ENCODE peak calls at places on chromosomes 1 and 21, in five cellular contexts. One of them, this sample, is unnamed.

GRCh38 chr1:119249283-119249682 is 108.8 kb upstream of the WARS2 start:
- DNase-seq in HT1080: no peak
- DNase-seq in nephron progenitor cell: no peak
- DNase-seq in fibroblast of mammary gland: no peak
- DNase-seq in activated T-cell treated with anti-CD3 and anti-CD28 coated beads for 24 hours: no peak
- DNase-seq in this sample: no peak

GRCh38 chr1:110011527-110012041 is 22.8 kb upstream of the STRIP1 start:
- DNase-seq in activated T-cell treated with anti-CD3 and anti-CD28 coated beads for 24 hours: no peak
- DNase-seq in HT1080: peak
- DNase-seq in fibroblast of mammary gland: peak
- DNase-seq in nephron progenitor cell: peak
- DNase-seq in this sample: peak

GRCh38 chr1:155135416-155136197 is at the start of gene SLC50A1:
- DNase-seq in nephron progenitor cell: peak
- DNase-seq in fibroblast of mammary gland: peak
- DNase-seq in activated T-cell treated with anti-CD3 and anti-CD28 coated beads for 24 hours: peak
- DNase-seq in HT1080: peak
- DNase-seq in this sample: peak

GRCh38 chr1:185317886-185318310 is 855 bp upstream of the IVNS1ABP start:
- DNase-seq in HT1080: no peak
- DNase-seq in fibroblast of mammary gland: no peak
- DNase-seq in nephron progenitor cell: no peak
- DNase-seq in activated T-cell treated with anti-CD3 and anti-CD28 coated beads for 24 hours: peak
- DNase-seq in this sample: no peak

GRCh38 chr1:228335406-228336307 is 71.0 kb downstream of the TRIM11 start:
- DNase-seq in nephron progenitor cell: peak
- DNase-seq in fibroblast of mammary gland: no peak
- DNase-seq in activated T-cell treated with anti-CD3 and anti-CD28 coated beads for 24 hours: no peak
- DNase-seq in HT1080: no peak
- DNase-seq in this sample: no peak

GRCh38 chr1:76942549-76942948 is 75.3 kb downstream of the ST6GALNAC5 start:
- DNase-seq in activated T-cell treated with anti-CD3 and anti-CD28 coated beads for 24 hours: no peak
- DNase-seq in nephron progenitor cell: no peak
- DNase-seq in fibroblast of mammary gland: peak
- DNase-seq in HT1080: peak
- DNase-seq in this sample: peak

GRCh38 chr1:66478116-66478515 is 55.8 kb upstream of the SGIP1 start:
- DNase-seq in nephron progenitor cell: no peak
- DNase-seq in activated T-cell treated with anti-CD3 and anti-CD28 coated beads for 24 hours: no peak
- DNase-seq in fibroblast of mammary gland: peak
- DNase-seq in HT1080: peak
- DNase-seq in this sample: no peak

GRCh38 chr1:41882496-41882895 is 36.2 kb downstream of the HIVEP3 start:
- DNase-seq in HT1080: no peak
- DNase-seq in activated T-cell treated with anti-CD3 and anti-CD28 coated beads for 24 hours: no peak
- DNase-seq in fibroblast of mammary gland: no peak
- DNase-seq in nephron progenitor cell: no peak
- DNase-seq in this sample: no peak

GRCh38 chr1:209552406-209553264 is 30.9 kb upstream of the CAMK1G start:
- DNase-seq in nephron progenitor cell: no peak
- DNase-seq in activated T-cell treated with anti-CD3 and anti-CD28 coated beads for 24 hours: no peak
- DNase-seq in HT1080: no peak
- DNase-seq in fibroblast of mammary gland: peak
- DNase-seq in this sample: no peak

GRCh38 chr1:2446394-2446793 is 29.7 kb upstream of the PLCH2 start:
- DNase-seq in HT1080: no peak
- DNase-seq in nephron progenitor cell: no peak
- DNase-seq in activated T-cell treated with anti-CD3 and anti-CD28 coated beads for 24 hours: no peak
- DNase-seq in fibroblast of mammary gland: no peak
- DNase-seq in this sample: no peak

GRCh38 chr1:193014354-193014753 is 44.8 kb downstream of the UCHL5 start:
- DNase-seq in nephron progenitor cell: no peak
- DNase-seq in activated T-cell treated with anti-CD3 and anti-CD28 coated beads for 24 hours: no peak
- DNase-seq in HT1080: no peak
- DNase-seq in fibroblast of mammary gland: peak
- DNase-seq in this sample: no peak

GRCh38 chr1:161970633-161971032 is 53.0 kb downstream of the OLFML2B start:
- DNase-seq in HT1080: no peak
- DNase-seq in nephron progenitor cell: no peak
- DNase-seq in fibroblast of mammary gland: no peak
- DNase-seq in activated T-cell treated with anti-CD3 and anti-CD28 coated beads for 24 hours: no peak
- DNase-seq in this sample: no peak

GRCh38 chr1:155003766-155004351 is 1.3 kb downstream of the ZBTB7B start:
- DNase-seq in nephron progenitor cell: peak
- DNase-seq in HT1080: peak
- DNase-seq in activated T-cell treated with anti-CD3 and anti-CD28 coated beads for 24 hours: no peak
- DNase-seq in fibroblast of mammary gland: peak
- DNase-seq in this sample: no peak

GRCh38 chr1:147142886-147143285 is 29.4 kb downstream of the PRKAB2 start:
- DNase-seq in HT1080: no peak
- DNase-seq in nephron progenitor cell: no peak
- DNase-seq in activated T-cell treated with anti-CD3 and anti-CD28 coated beads for 24 hours: no peak
- DNase-seq in fibroblast of mammary gland: no peak
- DNase-seq in this sample: no peak

GRCh38 chr1:171611306-171611705 is 10.7 kb upstream of the MYOCOS start:
- DNase-seq in fibroblast of mammary gland: peak
- DNase-seq in nephron progenitor cell: no peak
- DNase-seq in HT1080: peak
- DNase-seq in activated T-cell treated with anti-CD3 and anti-CD28 coated beads for 24 hours: no peak
- DNase-seq in this sample: no peak

GRCh38 chr1:175572932-175573871 is 170.2 kb downstream of the TNR start:
- DNase-seq in fibroblast of mammary gland: no peak
- DNase-seq in HT1080: no peak
- DNase-seq in activated T-cell treated with anti-CD3 and anti-CD28 coated beads for 24 hours: no peak
- DNase-seq in nephron progenitor cell: peak
- DNase-seq in this sample: no peak

GRCh38 chr1:149843302-149844041 is 55.9 kb upstream of the BOLA1 start:
- DNase-seq in nephron progenitor cell: no peak
- DNase-seq in HT1080: peak
- DNase-seq in activated T-cell treated with anti-CD3 and anti-CD28 coated beads for 24 hours: no peak
- DNase-seq in fibroblast of mammary gland: no peak
- DNase-seq in this sample: no peak

GRCh38 chr1:244897476-244898254 is 33.3 kb upstream of the HNRNPU start:
- DNase-seq in nephron progenitor cell: no peak
- DNase-seq in fibroblast of mammary gland: no peak
- DNase-seq in activated T-cell treated with anti-CD3 and anti-CD28 coated beads for 24 hours: no peak
- DNase-seq in HT1080: no peak
- DNase-seq in this sample: no peak

GRCh38 chr1:1703796-1704195 is 11.2 kb upstream of the SLC35E2B start:
- DNase-seq in nephron progenitor cell: no peak
- DNase-seq in HT1080: no peak
- DNase-seq in fibroblast of mammary gland: no peak
- DNase-seq in activated T-cell treated with anti-CD3 and anti-CD28 coated beads for 24 hours: no peak
- DNase-seq in this sample: no peak

GRCh38 chr1:2821970-2822620 is 20.6 kb upstream of the TTC34 start:
- DNase-seq in HT1080: no peak
- DNase-seq in nephron progenitor cell: peak
- DNase-seq in fibroblast of mammary gland: no peak
- DNase-seq in activated T-cell treated with anti-CD3 and anti-CD28 coated beads for 24 hours: peak
- DNase-seq in this sample: no peak

GRCh38 chr1:159849972-159850371 is 12.5 kb downstream of the VSIG8 start:
- DNase-seq in nephron progenitor cell: no peak
- DNase-seq in fibroblast of mammary gland: peak
- DNase-seq in activated T-cell treated with anti-CD3 and anti-CD28 coated beads for 24 hours: no peak
- DNase-seq in HT1080: peak
- DNase-seq in this sample: no peak

GRCh38 chr1:232715154-232715553 is 85.2 kb upstream of the SIPA1L2 start:
- DNase-seq in fibroblast of mammary gland: no peak
- DNase-seq in HT1080: no peak
- DNase-seq in activated T-cell treated with anti-CD3 and anti-CD28 coated beads for 24 hours: no peak
- DNase-seq in nephron progenitor cell: no peak
- DNase-seq in this sample: no peak

GRCh38 chr1:30444850-30445249 is 278.5 kb downstream of the MATN1 start:
- DNase-seq in fibroblast of mammary gland: no peak
- DNase-seq in HT1080: no peak
- DNase-seq in activated T-cell treated with anti-CD3 and anti-CD28 coated beads for 24 hours: no peak
- DNase-seq in nephron progenitor cell: no peak
- DNase-seq in this sample: no peak

GRCh38 chr1:91831132-91831930 is 54.6 kb downstream of the TGFBR3 start:
- DNase-seq in HT1080: no peak
- DNase-seq in activated T-cell treated with anti-CD3 and anti-CD28 coated beads for 24 hours: no peak
- DNase-seq in nephron progenitor cell: no peak
- DNase-seq in fibroblast of mammary gland: peak
- DNase-seq in this sample: no peak

GRCh38 chr1:30933874-30934252 is 25.3 kb upstream of the SDC3 start:
- DNase-seq in nephron progenitor cell: no peak
- DNase-seq in HT1080: peak
- DNase-seq in fibroblast of mammary gland: peak
- DNase-seq in activated T-cell treated with anti-CD3 and anti-CD28 coated beads for 24 hours: no peak
- DNase-seq in this sample: no peak

GRCh38 chr1:19661721-19662228 is 2.9 kb upstream of the HTR6 start:
- DNase-seq in HT1080: peak
- DNase-seq in activated T-cell treated with anti-CD3 and anti-CD28 coated beads for 24 hours: no peak
- DNase-seq in fibroblast of mammary gland: peak
- DNase-seq in nephron progenitor cell: no peak
- DNase-seq in this sample: no peak

GRCh38 chr1:8889925-8890785 is 11.7 kb upstream of the ENO1 start:
- DNase-seq in activated T-cell treated with anti-CD3 and anti-CD28 coated beads for 24 hours: no peak
- DNase-seq in fibroblast of mammary gland: peak
- DNase-seq in nephron progenitor cell: no peak
- DNase-seq in HT1080: peak
- DNase-seq in this sample: no peak

GRCh38 chr21:15894596-15894995 is 164.8 kb downstream of the USP25 start:
- DNase-seq in nephron progenitor cell: no peak
- DNase-seq in activated T-cell treated with anti-CD3 and anti-CD28 coated beads for 24 hours: no peak
- DNase-seq in fibroblast of mammary gland: peak
- DNase-seq in HT1080: no peak
- DNase-seq in this sample: no peak

GRCh38 chr1:119631433-119632102 is 16.5 kb downstream of the ZNF697 start:
- DNase-seq in activated T-cell treated with anti-CD3 and anti-CD28 coated beads for 24 hours: no peak
- DNase-seq in nephron progenitor cell: peak
- DNase-seq in fibroblast of mammary gland: peak
- DNase-seq in HT1080: peak
- DNase-seq in this sample: peak

GRCh38 chr1:200776949-200777348 is 38.3 kb downstream of the CAMSAP2 start:
- DNase-seq in HT1080: no peak
- DNase-seq in activated T-cell treated with anti-CD3 and anti-CD28 coated beads for 24 hours: no peak
- DNase-seq in fibroblast of mammary gland: peak
- DNase-seq in nephron progenitor cell: no peak
- DNase-seq in this sample: no peak

GRCh38 chr1:99481391-99481996 is 164.4 kb upstream of the PALMD start:
- DNase-seq in HT1080: peak
- DNase-seq in fibroblast of mammary gland: peak
- DNase-seq in activated T-cell treated with anti-CD3 and anti-CD28 coated beads for 24 hours: peak
- DNase-seq in nephron progenitor cell: peak
- DNase-seq in this sample: no peak

GRCh38 chr1:202958544-202959275 is 598 bp upstream of the ADIPOR1 start:
- DNase-seq in nephron progenitor cell: no peak
- DNase-seq in fibroblast of mammary gland: no peak
- DNase-seq in HT1080: no peak
- DNase-seq in activated T-cell treated with anti-CD3 and anti-CD28 coated beads for 24 hours: no peak
- DNase-seq in this sample: no peak

GRCh38 chr1:203038891-203039608 is 12.8 kb downstream of the PPFIA4 start:
- DNase-seq in nephron progenitor cell: peak
- DNase-seq in activated T-cell treated with anti-CD3 and anti-CD28 coated beads for 24 hours: peak
- DNase-seq in HT1080: peak
- DNase-seq in fibroblast of mammary gland: peak
- DNase-seq in this sample: peak

GRCh38 chr1:31666290-31666963 is 21.8 kb upstream of the PEF1 start:
- DNase-seq in activated T-cell treated with anti-CD3 and anti-CD28 coated beads for 24 hours: no peak
- DNase-seq in fibroblast of mammary gland: peak
- DNase-seq in HT1080: peak
- DNase-seq in nephron progenitor cell: no peak
- DNase-seq in this sample: no peak

This sample was measured in AG04450.